ENCODE peak calls at places on chromosomes 2 and 18, in four cellular contexts. W is glomerular endothelial cell, N is endothelial cell, I is A673. D is an unnamed sample.

GRCh38 chr18:61854578-61854977 is 38.2 kb downstream of the RNF152 start:
- DNase-seq in W (no peak), N (no peak), I (no peak), D (peak; percentile 12)

GRCh38 chr2:212032032-212032431 is 506.6 kb downstream of the ERBB4 start:
- DNase-seq in W (no peak), N (no peak), I (peak; percentile 69), D (peak; percentile 33)

GRCh38 chr18:41972067-41973000 is 17.3 kb downstream of the PIK3C3 start:
- DNase-seq in W (no peak), N (no peak), I (no peak), D (no peak)

GRCh38 chr2:119937680-119938079 is 75.2 kb upstream of the EPB41L5 start:
- DNase-seq in W (no peak), N (no peak), I (no peak), D (no peak)

GRCh38 chr18:13560306-13560705 is 166.1 kb downstream of the FAM210A start:
- DNase-seq in W (no peak), N (no peak), I (no peak), D (no peak)

GRCh38 chr2:153222231-153223165 is 256.1 kb downstream of the RPRM start:
- DNase-seq in W (no peak), N (no peak), I (no peak), D (no peak)

GRCh38 chr2:20062615-20063545 is 11.5 kb upstream of the LAPTM4A start:
- DNase-seq in W (no peak), N (no peak), I (no peak), D (peak; percentile 86)

GRCh38 chr2:233247744-233248143 is 3.7 kb upstream of the ATG16L1 start:
- DNase-seq in W (no peak), N (no peak), I (no peak), D (peak; percentile 16)

GRCh38 chr18:74899554-74899953 is 301.9 kb downstream of the ZNF407 start:
- DNase-seq in W (no peak), N (no peak), I (peak; percentile 23), D (no peak)

GRCh38 chr18:8453528-8453927 is 155.7 kb upstream of the RAB12 start:
- DNase-seq in W (no peak), N (no peak), I (no peak), D (no peak)

GRCh38 chr2:36123995-36124394 is 231.6 kb upstream of the CRIM1 start:
- DNase-seq in W (no peak), N (no peak), I (no peak), D (no peak)

GRCh38 chr2:70143314-70144150 is 47.3 kb downstream of the C2orf42 start:
- DNase-seq in W (no peak), N (no peak), I (peak; percentile 30), D (peak; percentile 54)

GRCh38 chr2:122070241-122070731 is 314.8 kb downstream of the TSN start:
- DNase-seq in W (no peak), N (no peak), I (no peak), D (no peak)

GRCh38 chr2:213119061-213119809 is 32.2 kb downstream of the IKZF2 start:
- DNase-seq in W (no peak), N (no peak), I (no peak), D (peak; percentile 57)

GRCh38 chr2:17599617-17600016 is 59.1 kb downstream of the VSNL1 start:
- DNase-seq in W (no peak), N (no peak), I (no peak), D (no peak)

GRCh38 chr2:54577944-54578667 is 122.0 kb downstream of the SPTBN1 start:
- DNase-seq in W (no peak), N (no peak), I (peak; percentile 65), D (no peak)

GRCh38 chr2:141438536-141438935 is 692.3 kb downstream of the LRP1B start:
- DNase-seq in W (no peak), N (no peak), I (no peak), D (no peak)

GRCh38 chr18:3653263-3653858 is 203.4 kb downstream of the TGIF1 start:
- DNase-seq in W (no peak), N (no peak), I (no peak), D (no peak)

GRCh38 chr18:23871410-23871809 is 143.1 kb upstream of the TTC39C start:
- DNase-seq in W (no peak), N (peak; percentile 50), I (peak; percentile 54), D (no peak)

GRCh38 chr18:23906658-23907057 is 107.9 kb upstream of the TTC39C start:
- DNase-seq in W (no peak), N (no peak), I (no peak), D (no peak)

GRCh38 chr2:10305715-10306114 is 3.0 kb downstream of the HPCAL1 start:
- DNase-seq in W (no peak), N (peak; percentile 22), I (no peak), D (peak; percentile 19)

GRCh38 chr2:149826471-149827125 is 239.0 kb upstream of the MMADHC start:
- DNase-seq in W (peak; percentile 20), N (no peak), I (peak; percentile 55), D (peak; percentile 11)

GRCh38 chr2:219501849-219502248 is 3.2 kb downstream of the GMPPA start:
- DNase-seq in W (no peak), N (no peak), I (no peak), D (no peak)

GRCh38 chr18:43277164-43277600 is at the start of gene SYT4:
- DNase-seq in W (no peak), N (peak; percentile 77), I (peak; percentile 72), D (peak; percentile 32)

GRCh38 chr18:50162486-50163304 is 32.3 kb downstream of the MYO5B start:
- DNase-seq in W (no peak), N (no peak), I (no peak), D (no peak)

GRCh38 chr18:48545690-48546365 is 7.0 kb downstream of the CTIF start:
- DNase-seq in W (peak; percentile 68), N (peak; percentile 87), I (peak; percentile 75), D (peak; percentile 80)

GRCh38 chr2:236287656-236288055 is 23.4 kb upstream of the ASB18 start:
- DNase-seq in W (no peak), N (no peak), I (no peak), D (no peak)

GRCh38 chr2:10900216-10901109 is 11.3 kb upstream of the KCNF1 start:
- DNase-seq in W (no peak), N (no peak), I (peak; percentile 75), D (peak; percentile 12)

D was measured in fibroblast of villous mesenchyme.